ENCODE peak calls at places on chromosomes 3 and 15, in ten cellular contexts. J, O, C, V, L, P, D, U, Y and M are unnamed samples.

GRCh38 chr15:69523010-69524001 is 70.7 kb downstream of the RPLP1 start:
- DNase-seq in J (peak; percentile 21), U (peak; percentile 72), V (peak; percentile 79), C (peak; percentile 13), P (peak; percentile 79), O (peak; percentile 65), D (no peak), L (peak; percentile 86), Y (peak; percentile 83), M (peak; percentile 63)

GRCh38 chr3:69669070-69669469 is 70.2 kb upstream of the MITF start:
- DNase-seq in U (no peak), C (no peak), O (no peak), Y (no peak), V (no peak), L (no peak), P (no peak), D (no peak), J (no peak), M (no peak)

GRCh38 chr3:159848348-159849118 is 140.1 kb upstream of the IL12A start:
- DNase-seq in C (no peak), V (peak; percentile 35), P (no peak), J (no peak), O (no peak), L (no peak), Y (no peak), U (no peak), D (no peak), M (no peak)

GRCh38 chr3:128489860-128490649 is 2.9 kb downstream of the GATA2 start:
- DNase-seq in O (no peak), Y (peak; percentile 41), V (peak; percentile 48), J (no peak), D (no peak), U (peak; percentile 63), L (peak; percentile 85), P (no peak), C (no peak), M (peak; percentile 84)

GRCh38 chr15:62528505-62528904 is 363.4 kb upstream of the C2CD4B start:
- DNase-seq in V (no peak), D (no peak), J (no peak), C (no peak), Y (no peak), L (no peak), U (no peak), P (no peak), O (no peak), M (no peak)

GRCh38 chr15:36814085-36814484 is 234.7 kb downstream of the CDIN1 start:
- DNase-seq in Y (no peak), P (no peak), V (no peak), C (no peak), U (no peak), L (peak; percentile 12), O (no peak), D (no peak), J (no peak), M (no peak)

GRCh38 chr3:139764936-139765335 is 87.2 kb upstream of the NMNAT3 start:
- DNase-seq in L (no peak), P (peak; percentile 98), C (no peak), Y (no peak), O (no peak), V (no peak), D (no peak), U (no peak), J (no peak), M (no peak)

GRCh38 chr15:41968738-41969137 is 3.6 kb downstream of the EHD4 start:
- DNase-seq in D (no peak), O (no peak), V (no peak), J (no peak), C (no peak), U (no peak), Y (no peak), P (no peak), L (no peak), M (no peak)

GRCh38 chr15:100849021-100849831 is 30.4 kb upstream of the ALDH1A3 start:
- DNase-seq in J (peak; percentile 63), U (no peak), D (peak; percentile 6), C (no peak), O (no peak), L (no peak), V (peak; percentile 38), P (peak; percentile 7), Y (peak; percentile 69), M (no peak)

GRCh38 chr15:80999623-81000036 is 1.1 kb upstream of the TLNRD1 start:
- DNase-seq in L (no peak), C (peak; percentile 2), V (no peak), O (peak; percentile 34), P (no peak), U (no peak), Y (peak; percentile 84), J (peak; percentile 20), D (peak; percentile 60), M (no peak)

GRCh38 chr15:64807751-64808222 is 17.7 kb downstream of the PIF1 start:
- DNase-seq in V (no peak), Y (no peak), L (no peak), O (no peak), P (no peak), J (no peak), U (no peak), C (no peak), D (no peak), M (no peak)

GRCh38 chr3:45064512-45065372 is 38.6 kb downstream of the CLEC3B start:
- DNase-seq in U (no peak), J (no peak), D (no peak), O (no peak), P (peak; percentile 74), Y (peak; percentile 78), V (no peak), C (no peak), L (no peak), M (peak; percentile 96)

GRCh38 chr3:110955301-110955880 is 116.2 kb upstream of the NECTIN3 start:
- DNase-seq in J (no peak), V (no peak), O (no peak), D (no peak), U (no peak), P (peak; percentile 43), C (no peak), Y (no peak), L (no peak), M (no peak)